ENCODE peak calls at places on chromosome 7, in five cellular contexts. Q is NCI-H1105 treated with DMSO at 0.1 percent for 48 hours; T is epithelial cell of esophagus; Z is CD8-positive, alpha-beta memory T cell; D is mucosa of gallbladder. R is an unnamed sample.

GRCh38 chr7:117800841-117801240 is 72.4 kb downstream of the CTTNBP2 start:
- DNase-seq in D (no peak), Q (no peak), T (no peak), Z (no peak), R (no peak)

GRCh38 chr7:55965805-55966421 is 1.5 kb downstream of the NIPSNAP2 start:
- DNase-seq in Q (no peak), D (no peak), T (peak), Z (no peak), R (no peak)

GRCh38 chr7:102938679-102939078 is 25.9 kb downstream of the LRRC17 start:
- DNase-seq in D (no peak), T (no peak), Q (no peak), Z (no peak), R (no peak)

GRCh38 chr7:30169585-30169978 is 34.8 kb downstream of the MTURN start:
- DNase-seq in Z (no peak), T (no peak), D (no peak), Q (no peak), R (no peak)

GRCh38 chr7:94561841-94562514 is 52.4 kb downstream of the CASD1 start:
- DNase-seq in D (no peak), Z (no peak), Q (no peak), T (peak), R (no peak)

GRCh38 chr7:14585232-14585631 is 317.3 kb downstream of the DGKB start:
- DNase-seq in Z (no peak), T (no peak), D (no peak), Q (no peak), R (no peak)

GRCh38 chr7:149144996-149145850 is 2.0 kb upstream of the ZNF398 start:
- DNase-seq in Q (no peak), Z (no peak), D (peak), T (peak), R (no peak)

GRCh38 chr7:132942721-132943120 is 139.2 kb downstream of the CHCHD3 start:
- DNase-seq in T (no peak), D (no peak), Z (no peak), Q (no peak), R (no peak)

GRCh38 chr7:135341049-135341448 is 107.4 kb downstream of the STRA8 start:
- DNase-seq in Z (no peak), D (no peak), T (no peak), Q (no peak), R (no peak)

GRCh38 chr7:24373556-24373955 is 89.6 kb downstream of the NPY start:
- DNase-seq in T (no peak), Z (no peak), D (no peak), Q (no peak), R (no peak)

GRCh38 chr7:102285541-102286236 is 979 bp upstream of the SH2B2 start:
- DNase-seq in D (no peak), Z (no peak), T (no peak), Q (no peak), R (no peak)

GRCh38 chr7:98322331-98323260 is 41.1 kb downstream of the BRI3 start:
- DNase-seq in Z (no peak), Q (no peak), T (no peak), D (no peak), R (no peak)

GRCh38 chr7:47571355-47572100 is 10.4 kb downstream of the TNS3 start:
- DNase-seq in Z (no peak), D (no peak), T (peak), Q (peak), R (peak)

GRCh38 chr7:123845823-123846216 is 851 bp downstream of the HYAL4 start:
- DNase-seq in Z (no peak), Q (no peak), D (no peak), T (no peak), R (no peak)

GRCh38 chr7:17448479-17449423 is 150.3 kb downstream of the AHR start:
- DNase-seq in Q (no peak), T (peak), D (no peak), Z (no peak), R (no peak)

GRCh38 chr7:123680580-123680979 is 24.9 kb downstream of the LMOD2 start:
- DNase-seq in T (no peak), Z (no peak), Q (no peak), D (no peak), R (no peak)

GRCh38 chr7:73567701-73568685 is 10.4 kb downstream of the TBL2 start:
- DNase-seq in T (no peak), Z (no peak), D (no peak), Q (no peak), R (no peak)

GRCh38 chr7:5620459-5620881 is 161.0 kb downstream of the RNF216 start:
- DNase-seq in T (no peak), D (no peak), Q (no peak), Z (no peak), R (no peak)

GRCh38 chr7:140604760-140605159 is 35.9 kb downstream of the DENND2A start:
- DNase-seq in Z (no peak), T (peak), D (no peak), Q (no peak), R (no peak)

GRCh38 chr7:29523728-29524127 is 39.9 kb upstream of the PRR15 start:
- DNase-seq in Q (no peak), Z (no peak), D (no peak), T (no peak), R (no peak)

GRCh38 chr7:47503283-47503682 is 78.6 kb downstream of the TNS3 start:
- DNase-seq in T (no peak), D (no peak), Z (no peak), Q (no peak), R (no peak)

GRCh38 chr7:36312064-36312914 is 77.4 kb upstream of the ANLN start:
- DNase-seq in Z (peak), Q (no peak), D (no peak), T (peak), R (no peak)

GRCh38 chr7:1535695-1536094 is 5.2 kb downstream of the MAFK start:
- DNase-seq in T (no peak), Z (no peak), Q (no peak), D (no peak), R (no peak)

GRCh38 chr7:945147-945555 is 9.3 kb downstream of the ADAP1 start:
- DNase-seq in Q (no peak), D (no peak), Z (no peak), T (peak), R (peak)

GRCh38 chr7:140654109-140654387 is 13.4 kb upstream of the DENND2A start:
- DNase-seq in T (no peak), D (no peak), Q (no peak), Z (no peak), R (no peak)

GRCh38 chr7:1693991-1694524 is 24.0 kb downstream of the ELFN1 start:
- DNase-seq in D (no peak), Z (no peak), Q (peak), T (no peak), R (peak)

GRCh38 chr7:4833691-4834600 is 27.9 kb downstream of the PAPOLB start:
- DNase-seq in Q (no peak), Z (no peak), T (no peak), D (no peak), R (no peak)

GRCh38 chr7:135748770-135749169 is at the start of gene FAM180A:
- DNase-seq in T (peak), Q (no peak), Z (no peak), D (peak), R (no peak)

GRCh38 chr7:26779978-26780595 is 84.3 kb downstream of the SKAP2 start:
- DNase-seq in T (no peak), Z (no peak), Q (no peak), D (no peak), R (no peak)

GRCh38 chr7:119842337-119842736 is 430.6 kb upstream of the KCND2 start:
- DNase-seq in T (no peak), Z (no peak), Q (no peak), D (no peak), R (no peak)

GRCh38 chr7:24797270-24797669 is 40.0 kb upstream of the GSDME start:
- DNase-seq in Z (no peak), D (no peak), Q (no peak), T (peak), R (no peak)